ENCODE peak calls at places on chromosomes 13 and 19, in eight cellular contexts. U is hepatic stellate cell; P is AML-193; S is stimulated activated effector memory CD8-positive, alpha-beta T cell treated with anti-CD3 and anti-CD28 coated beads, Interleukin-12 subunit alpha, Interleukin-12 subunit beta, amount 100 ng/mL, for 72 hours; Q is CD4-positive, alpha-beta memory T cell; Y is AG09309; M is memory B cell; X is left ventricle myocardium inferior. H is an unnamed sample.

GRCh38 chr19:51702754-51703654 is 9.9 kb downstream of the SPACA6 start:
- DNase-seq in S (no peak), X (no peak), Y (no peak), P (no peak), U (no peak), Q (no peak), M (no peak), H (peak)

GRCh38 chr13:98613591-98613990 is 36.7 kb upstream of the STK24 start:
- DNase-seq in Q (no peak), P (no peak), U (no peak), S (no peak), X (no peak), Y (no peak), M (no peak), H (no peak)

GRCh38 chr13:113535381-113535781 is 44.9 kb upstream of the DCUN1D2 start:
- DNase-seq in S (no peak), U (no peak), Q (no peak), Y (no peak), X (no peak), M (no peak), P (no peak), H (no peak)

GRCh38 chr19:21767065-21767800 is at the start of gene ZNF100:
- DNase-seq in P (peak), U (peak), Q (peak), S (peak), X (peak), Y (peak), M (peak), H (peak)

GRCh38 chr13:51221674-51222509 is at the start of gene FAM124A:
- DNase-seq in Y (no peak), X (peak), U (peak), S (peak), P (peak), Q (no peak), M (peak), H (peak)

GRCh38 chr19:55358943-55359908 is 3.8 kb downstream of the GARIN5B start:
- DNase-seq in P (no peak), U (no peak), M (no peak), S (no peak), Y (no peak), X (no peak), Q (no peak), H (peak)

GRCh38 chr13:101190337-101190736 is 226.0 kb downstream of the NALCN start:
- DNase-seq in S (no peak), X (no peak), P (no peak), U (no peak), Q (no peak), M (no peak), Y (no peak), H (no peak)

GRCh38 chr13:30142502-30143211 is 164.7 kb downstream of the KATNAL1 start:
- DNase-seq in U (peak), Y (peak), X (no peak), S (no peak), M (no peak), Q (peak), P (no peak), H (no peak)

GRCh38 chr19:995051-995827 is 5.0 kb upstream of the GRIN3B start:
- DNase-seq in P (no peak), Y (no peak), Q (no peak), U (no peak), X (no peak), S (no peak), M (no peak), H (peak)

GRCh38 chr13:22454586-22454985 is 726.2 kb upstream of the SGCG start:
- DNase-seq in Q (no peak), U (no peak), M (no peak), S (no peak), P (no peak), X (no peak), Y (no peak), H (no peak)

GRCh38 chr19:752652-753517 is 2.0 kb downstream of the MISP start:
- DNase-seq in P (no peak), Q (no peak), S (no peak), X (no peak), U (peak), M (no peak), Y (peak), H (peak)

GRCh38 chr13:25151626-25152025 is 20.5 kb downstream of the AMER2 start:
- DNase-seq in M (no peak), U (no peak), P (no peak), S (no peak), Q (no peak), Y (no peak), X (no peak), H (no peak)

H was measured in NCI-H2171 treated with DMSO at 0.1 percent for 48 hours.